ENCODE peak calls at places on chromosomes 7 and 10, in eight cellular contexts. Z is SK-N-SH, X is Panc1, Y is GM12878, W is K562, E is GM23338, P is HepG2, H is HCT116. J is an unnamed sample.

GRCh38 chr10:129864601-129865126 is 99.4 kb downstream of the EBF3 start:
- DNase-seq in Z (no peak), W (no peak), Y (no peak), P (no peak), E (no peak), H (no peak), X (no peak), J (no peak)

GRCh38 chr10:50635286-50635685 is 11.5 kb upstream of the SGMS1 start:
- DNase-seq in W (no peak), H (no peak), P (no peak), E (no peak), Y (no peak), X (no peak), Z (no peak), J (no peak)

GRCh38 chr10:34327184-34327583 is 487.9 kb downstream of the PARD3 start:
- DNase-seq in E (no peak), X (no peak), H (no peak), Y (no peak), P (no peak), W (no peak), Z (peak; percentile 41), J (no peak)

GRCh38 chr10:46247181-46247475 is 39.7 kb upstream of the ANTXRL start:
- DNase-seq in P (no peak), Z (no peak), E (no peak), Y (no peak), W (no peak), H (no peak), X (no peak), J (no peak)

GRCh38 chr7:132500727-132501410 is 75.4 kb downstream of the PLXNA4 start:
- DNase-seq in Y (no peak), X (no peak), H (no peak), P (no peak), Z (peak; percentile 43), W (peak; percentile 15), E (peak; percentile 64), J (no peak)

GRCh38 chr10:118615888-118616287 is 20.4 kb upstream of the PRLHR start:
- DNase-seq in Z (peak; percentile 66), W (no peak), Y (no peak), H (peak; percentile 10), X (no peak), P (no peak), E (peak; percentile 25), J (no peak)

GRCh38 chr7:102260856-102261255 is 25.8 kb upstream of the SH2B2 start:
- DNase-seq in X (no peak), Y (no peak), E (peak; percentile 57), Z (peak; percentile 96), H (no peak), P (no peak), W (no peak), J (no peak)

GRCh38 chr10:13276749-13277394 is 23.0 kb downstream of the PHYH start:
- DNase-seq in P (no peak), X (no peak), Y (no peak), E (no peak), W (no peak), H (no peak), Z (peak; percentile 52), J (no peak)

GRCh38 chr10:131571845-131572244 is 260.3 kb upstream of the TCERG1L start:
- DNase-seq in H (no peak), Z (no peak), W (no peak), P (no peak), E (no peak), X (no peak), Y (no peak), J (no peak)

GRCh38 chr7:50306491-50307367 is 2.2 kb downstream of the IKZF1 start:
- DNase-seq in P (no peak), E (no peak), X (no peak), Z (no peak), H (no peak), Y (no peak), W (peak; percentile 54), J (no peak)

GRCh38 chr7:6026011-6026819 is 5.0 kb upstream of the ANKRD61 start:
- DNase-seq in X (no peak), H (no peak), E (peak; percentile 83), Y (peak; percentile 23), W (peak; percentile 69), Z (peak; percentile 73), P (peak; percentile 64), J (no peak)

GRCh38 chr10:978826-979421 is 9.3 kb upstream of the GTPBP4 start:
- DNase-seq in X (no peak), H (no peak), Z (no peak), W (no peak), Y (no peak), E (no peak), P (no peak), J (no peak)

GRCh38 chr7:118696879-118697278 is 472.4 kb downstream of the ANKRD7 start:
- DNase-seq in H (no peak), E (no peak), Y (no peak), X (no peak), P (no peak), W (no peak), Z (no peak), J (no peak)

GRCh38 chr10:118807512-118808305 is 52.9 kb upstream of the CACUL1 start:
- DNase-seq in W (no peak), E (no peak), X (no peak), Y (no peak), P (no peak), Z (no peak), H (no peak), J (no peak)

GRCh38 chr7:28941633-28942032 is 16.5 kb downstream of the TRIL start:
- DNase-seq in H (no peak), X (no peak), P (no peak), Y (no peak), W (no peak), E (no peak), Z (no peak), J (no peak)

GRCh38 chr10:117441812-117442443 is 66.7 kb upstream of the PDZD8 start:
- DNase-seq in X (no peak), P (no peak), H (no peak), Z (no peak), W (peak; percentile 28), Y (no peak), E (no peak), J (peak; percentile 59)

GRCh38 chr7:30649717-30650116 is 32.5 kb downstream of the CRHR2 start:
- DNase-seq in P (no peak), Y (no peak), E (no peak), W (no peak), X (no peak), H (no peak), Z (no peak), J (no peak)

GRCh38 chr10:91316486-91316885 is 93.7 kb upstream of the HECTD2 start:
- DNase-seq in W (no peak), E (no peak), H (no peak), X (no peak), Y (no peak), P (no peak), Z (no peak), J (no peak)

GRCh38 chr7:2687338-2687869 is 598 bp upstream of the AMZ1 start:
- DNase-seq in H (no peak), X (no peak), Y (no peak), W (no peak), Z (peak; percentile 93), P (no peak), E (no peak), J (no peak)

GRCh38 chr10:15069230-15069629 is 19.3 kb downstream of the ACBD7 start:
- DNase-seq in W (no peak), H (no peak), E (no peak), Z (no peak), Y (no peak), P (no peak), X (no peak), J (no peak)

GRCh38 chr7:22013711-22014110 is 68.0 kb upstream of the CDCA7L start:
- DNase-seq in Y (no peak), Z (no peak), X (no peak), E (no peak), P (no peak), W (no peak), H (no peak), J (no peak)

GRCh38 chr7:100119075-100119700 is at the start of the genes CNPY4 and TAF6:
- DNase-seq in X (peak; percentile 95), E (peak; percentile 98), W (peak; percentile 99), P (peak; percentile 89), Y (peak; percentile 80), Z (peak; percentile 100), H (peak; percentile 94), J (peak; percentile 96)
- TF ChIP-seq POLR2AphosphoS5 in X (peak; percentile 86), E (peak; percentile 67), W (peak; percentile 81), P (peak; percentile 72), Y (peak; percentile 73), Z (peak; percentile 89), H (peak; percentile 88), J (peak; percentile 57)

GRCh38 chr7:54394877-54395276 is 147.3 kb upstream of the VSTM2A start:
- DNase-seq in W (no peak), Z (no peak), X (no peak), E (no peak), H (no peak), Y (no peak), P (no peak), J (no peak)

GRCh38 chr7:54392935-54393334 is 149.2 kb upstream of the VSTM2A start:
- DNase-seq in W (no peak), Z (no peak), Y (no peak), E (no peak), H (no peak), X (no peak), P (no peak), J (no peak)

DNA sequence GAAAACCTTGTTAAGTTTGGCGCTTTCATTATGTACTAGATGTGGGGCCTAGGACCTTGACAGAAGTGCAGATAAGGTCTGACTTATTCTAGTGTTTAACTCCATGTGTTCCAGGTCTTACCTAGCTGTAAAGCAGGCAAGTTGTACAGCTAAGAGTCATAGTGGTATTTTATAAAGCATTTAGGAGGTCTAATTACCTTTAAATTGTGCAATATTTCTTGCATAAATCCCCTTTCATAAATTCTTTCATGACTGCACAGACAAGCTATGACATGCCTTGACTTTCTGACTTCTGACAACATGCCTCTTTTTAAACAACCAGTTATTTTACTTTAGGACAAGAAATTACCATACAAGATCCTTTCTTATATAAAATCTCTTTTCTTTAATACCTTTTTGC is 151.6 kb upstream of the VSTM2A start:
- DNase-seq in Z (no peak), Y (no peak), X (no peak), P (no peak), W (no peak), H (no peak), E (no peak), J (no peak)
- TF ChIP-seq REST in Z (no peak), Y (no peak), X (no peak), P (no peak), W (no peak), H (no peak), E (no peak), J (no peak)

GRCh38 chr10:87845624-87846377 is 17.5 kb downstream of the KLLN start:
- DNase-seq in W (no peak), E (no peak), H (peak; percentile 77), Z (no peak), P (no peak), Y (no peak), X (peak; percentile 81), J (no peak)
- H3K27ac ChIP-seq in W (no peak overlapping the region), E (no peak overlapping the region), H (peak overlapping the region; percentile 54), Z (no peak overlapping the region), P (no peak overlapping the region), Y (no peak overlapping the region), X (peak overlapping the region; percentile 72), J (no peak overlapping the region)

DNA sequence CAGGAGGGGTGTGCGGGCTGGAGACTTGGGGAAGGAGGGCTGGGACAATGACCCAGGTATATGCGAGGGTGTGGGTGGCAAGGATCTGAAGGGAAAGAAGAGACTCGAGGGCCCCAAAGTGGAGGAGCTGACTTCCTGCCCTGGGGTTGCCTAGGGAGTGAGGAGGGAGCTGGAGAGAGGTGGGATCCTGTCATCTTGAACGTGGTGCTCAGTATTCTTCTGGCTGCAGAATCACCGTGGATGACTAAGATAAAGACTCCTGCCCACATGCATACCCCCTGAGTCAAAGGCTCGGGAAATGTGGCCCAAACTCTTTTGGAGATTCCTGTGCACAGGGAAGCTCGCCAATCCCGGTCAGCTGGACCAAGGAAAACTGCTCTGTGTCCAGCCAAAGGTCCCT is 31.2 kb downstream of the COL17A1 start:
- DNase-seq in X (no peak), E (no peak), W (no peak), P (no peak), H (no peak), Y (no peak), Z (no peak), J (no peak)
- TF ChIP-seq POLR2AphosphoS5 in X (no peak), E (no peak), W (no peak), P (no peak), H (no peak), Y (no peak), Z (no peak), J (no peak)